ENCODE peak calls at places on chromosomes 13 and 19, in seven cellular contexts. L, K, Y, R, P, Z and F are unnamed samples.

GRCh38 chr13:21637296-21637695 is 33.3 kb upstream of the MICU2 start:
- DNase-seq in L (no peak), K (peak; percentile 14), Y (peak; percentile 93), R (no peak), P (no peak), Z (no peak), F (peak; percentile 10)

GRCh38 chr13:18959229-18959628 is 222.4 kb downstream of the TUBA3C start:
- DNase-seq in L (no peak), K (no peak), Y (no peak), R (no peak), P (no peak), Z (no peak), F (no peak)

GRCh38 chr19:38213469-38213868 is 10.6 kb downstream of the DPF1 start:
- DNase-seq in L (no peak), K (no peak), Y (no peak), R (no peak), P (no peak), Z (no peak), F (no peak)

GRCh38 chr13:60463787-60464186 is 66.8 kb downstream of the TDRD3 start:
- DNase-seq in L (no peak), K (no peak), Y (peak; percentile 61), R (no peak), P (peak; percentile 71), Z (no peak), F (no peak)

GRCh38 chr13:113928701-113929627 is 44.9 kb downstream of the C13orf46 start:
- DNase-seq in L (peak; percentile 90), K (peak; percentile 91), Y (no peak), R (no peak), P (no peak), Z (peak; percentile 22), F (peak; percentile 19)

GRCh38 chr13:44679602-44680001 is 103.5 kb upstream of the TSC22D1 start:
- DNase-seq in L (no peak), K (no peak), Y (no peak), R (no peak), P (no peak), Z (no peak), F (no peak)

GRCh38 chr19:48836089-48837017 is at the start of gene HSD17B14:
- DNase-seq in L (no peak), K (peak; percentile 68), Y (no peak), R (no peak), P (peak; percentile 59), Z (peak; percentile 95), F (no peak)

GRCh38 chr13:34561033-34561432 is 381.0 kb upstream of the NBEA start:
- DNase-seq in L (no peak), K (no peak), Y (no peak), R (no peak), P (no peak), Z (no peak), F (no peak)

GRCh38 chr19:31317542-31317941 is 31.7 kb downstream of the TSHZ3 start:
- DNase-seq in L (no peak), K (no peak), Y (no peak), R (no peak), P (no peak), Z (no peak), F (peak; percentile 71)

GRCh38 chr19:5828661-5829566 is 10.6 kb downstream of the FUT6 start:
- DNase-seq in L (peak; percentile 40), K (peak; percentile 63), Y (no peak), R (no peak), P (peak; percentile 83), Z (peak; percentile 75), F (peak; percentile 66)

GRCh38 chr13:63408227-63409202 is 1992.9 kb upstream of the PCDH20 start:
- DNase-seq in L (no peak), K (peak; percentile 33), Y (no peak), R (no peak), P (peak; percentile 56), Z (no peak), F (no peak)

GRCh38 chr13:57644106-57644505 is 12.6 kb downstream of the PCDH17 start:
- DNase-seq in L (no peak), K (no peak), Y (no peak), R (no peak), P (no peak), Z (no peak), F (no peak)

GRCh38 chr13:76853481-76853880 is 32.7 kb downstream of the KCTD12 start:
- DNase-seq in L (no peak), K (no peak), Y (no peak), R (no peak), P (no peak), Z (no peak), F (no peak)

GRCh38 chr13:108115739-108116138 is 99.6 kb downstream of the LIG4 start:
- DNase-seq in L (no peak), K (no peak), Y (no peak), R (no peak), P (no peak), Z (no peak), F (no peak)

GRCh38 chr19:35041548-35042055 is at the start of gene HPN:
- DNase-seq in L (no peak), K (no peak), Y (no peak), R (no peak), P (no peak), Z (peak; percentile 96), F (no peak)

GRCh38 chr19:31154021-31154420 is 195.2 kb downstream of the TSHZ3 start:
- DNase-seq in L (no peak), K (peak; percentile 10), Y (no peak), R (no peak), P (no peak), Z (no peak), F (no peak)

GRCh38 chr13:21240586-21240985 is 64.1 kb downstream of the MRPL57 start:
- DNase-seq in L (no peak), K (peak; percentile 59), Y (no peak), R (no peak), P (peak; percentile 96), Z (no peak), F (no peak)

GRCh38 chr19:3285647-3286176 is 61.3 kb downstream of the CELF5 start:
- DNase-seq in L (no peak), K (peak; percentile 27), Y (no peak), R (no peak), P (no peak), Z (peak; percentile 95), F (no peak)

GRCh38 chr13:25170554-25171107 is 1.5 kb downstream of the AMER2 start:
- DNase-seq in L (no peak), K (peak; percentile 4), Y (no peak), R (no peak), P (peak; percentile 85), Z (no peak), F (no peak)

GRCh38 chr13:77330009-77330471 is 3.1 kb upstream of the MYCBP2 start:
- DNase-seq in L (no peak), K (peak; percentile 15), Y (peak; percentile 15), R (no peak), P (peak; percentile 7), Z (no peak), F (no peak)

DNA sequence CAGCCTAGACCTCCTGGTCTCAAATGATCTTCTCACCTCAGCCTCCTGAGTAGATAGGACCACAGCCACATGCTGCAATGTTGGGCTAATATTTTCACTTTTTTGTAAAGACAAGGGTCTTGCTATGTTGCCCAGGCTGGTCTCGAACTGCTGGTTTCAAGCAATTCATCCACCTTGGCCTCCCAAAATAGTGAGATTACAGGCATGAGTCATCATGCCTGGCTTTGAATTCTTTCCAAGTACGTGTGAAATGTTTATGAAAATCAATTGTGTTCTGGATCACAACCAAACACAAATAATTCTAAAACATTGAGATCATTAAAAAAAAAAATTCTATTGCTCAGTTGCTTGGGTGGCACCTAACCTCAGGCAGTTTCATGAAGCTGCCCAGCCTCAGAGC is 44.7 kb downstream of the ING1 start:
- DNase-seq in L (no peak), K (peak; percentile 49), Y (no peak), R (no peak), P (no peak), Z (no peak), F (no peak)
- H3K27ac ChIP-seq in L (no peak overlapping the region), K (no peak overlapping the region), Y (no peak overlapping the region), R (no peak overlapping the region), P (no peak overlapping the region), Z (no peak overlapping the region), F (no peak overlapping the region)

GRCh38 chr19:4507804-4508203 is 10.5 kb downstream of the PLIN4 start:
- DNase-seq in L (no peak), K (no peak), Y (no peak), R (no peak), P (no peak), Z (no peak), F (no peak)

GRCh38 chr19:4505570-4506448 is 12.5 kb downstream of the PLIN4 start:
- DNase-seq in L (no peak), K (no peak), Y (no peak), R (no peak), P (no peak), Z (no peak), F (no peak)

GRCh38 chr19:4507150-4507452 is 11.2 kb downstream of the PLIN4 start:
- DNase-seq in L (no peak), K (no peak), Y (no peak), R (no peak), P (no peak), Z (no peak), F (no peak)

GRCh38 chr19:4504874-4505569 is 13.3 kb downstream of the PLIN4 start:
- DNase-seq in L (no peak), K (no peak), Y (no peak), R (no peak), P (no peak), Z (no peak), F (no peak)

GRCh38 chr19:4506449-4507149 is 11.7 kb downstream of the PLIN4 start:
- DNase-seq in L (no peak), K (peak; percentile 47), Y (no peak), R (no peak), P (no peak), Z (no peak), F (no peak)
- H3K27ac ChIP-seq in L (peak overlapping the region; percentile 23), K (no peak overlapping the region), Y (no peak overlapping the region), R (no peak overlapping the region), P (no peak overlapping the region), Z (no peak overlapping the region), F (no peak overlapping the region)

DNA sequence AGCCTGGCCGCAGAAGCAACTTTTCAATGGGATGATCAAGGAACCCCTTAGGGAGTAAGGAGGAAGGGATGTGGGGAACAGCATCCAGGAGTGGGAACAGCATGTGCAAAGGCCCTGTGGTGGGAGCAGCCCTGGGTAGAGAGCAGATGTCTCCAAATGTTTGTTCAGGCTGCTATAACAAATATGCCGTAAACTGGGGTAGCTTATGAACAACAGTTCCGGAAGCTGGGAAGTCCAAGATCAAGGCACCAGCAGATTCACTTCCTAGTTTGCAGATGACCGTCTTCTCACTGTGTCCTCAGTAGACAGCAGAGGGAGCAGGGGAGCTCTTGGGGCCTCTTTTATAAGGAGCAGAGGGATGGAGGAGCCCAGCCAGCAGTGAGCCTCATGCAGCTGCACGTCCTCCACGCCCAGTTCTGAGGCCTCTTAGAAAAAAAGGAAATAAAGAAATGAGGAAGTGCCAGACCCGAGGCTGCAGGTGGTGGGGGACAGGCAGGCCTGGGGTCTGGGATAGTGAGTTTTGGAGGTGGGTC is 4.2 kb upstream of the LRRC25 start:
- DNase-seq in L (peak; percentile 63), K (peak; percentile 78), Y (peak; percentile 75), R (no peak), P (peak; percentile 64), Z (no peak), F (peak; percentile 52)
- H3K27ac ChIP-seq in L (peak overlapping the region; percentile 23), K (no peak overlapping the region), Y (peak overlapping the region; percentile 55), R (peak overlapping the region; percentile 33), P (no peak overlapping the region), Z (no peak overlapping the region), F (no peak overlapping the region)

DNA sequence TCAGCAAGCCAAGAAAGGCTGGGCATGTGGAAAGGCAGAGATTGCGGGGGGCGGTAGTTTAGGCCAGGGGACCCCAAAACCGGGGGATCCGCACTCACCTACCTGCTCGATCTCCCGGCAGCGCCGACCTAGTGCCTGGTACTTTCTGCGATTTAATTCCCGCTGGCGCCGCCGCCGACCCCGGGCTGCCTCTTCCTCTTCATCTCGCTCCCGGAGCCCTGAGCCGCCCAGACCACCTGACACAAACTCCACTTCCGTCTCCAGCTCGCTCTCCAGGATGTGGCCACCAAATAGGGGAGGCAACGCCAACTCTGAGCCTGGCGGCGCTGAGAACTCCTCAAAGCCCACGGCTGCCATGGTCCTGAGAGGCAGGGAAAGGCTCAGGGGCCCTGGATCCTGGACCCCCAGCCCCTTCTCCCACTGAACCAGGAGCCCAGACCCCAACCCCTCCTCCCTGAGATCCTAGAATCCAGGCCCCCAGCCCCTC is 1.1 kb downstream of the TFPT start:
- DNase-seq in L (no peak), K (peak; percentile 57), Y (peak; percentile 41), R (no peak), P (peak; percentile 61), Z (no peak), F (no peak)
- H3K27ac ChIP-seq in L (peak overlapping the region; percentile 93), K (no peak overlapping the region), Y (peak overlapping the region; percentile 17), R (peak overlapping the region; percentile 79), P (peak overlapping the region; percentile 93), Z (no peak overlapping the region), F (no peak overlapping the region)